ENCODE peak calls at places on chromosomes 11 and 22, in eight cellular contexts. One of them, this sample, is unnamed.

GRCh38 chr11:22670803-22671202 is 4.4 kb downstream of the GAS2 start:
- DNase-seq in astrocyte of the spinal cord: no peak
- DNase-seq in fibroblast of mammary gland: no peak
- DNase-seq in BJ: no peak
- DNase-seq in AG09309: no peak
- DNase-seq in tibial artery: no peak
- DNase-seq in mesenchymal stem cell: peak; percentile 22
- DNase-seq in A549: no peak
- DNase-seq in this sample: no peak

GRCh38 chr11:122995526-122995925 is 13.9 kb upstream of the BSX start:
- DNase-seq in astrocyte of the spinal cord: no peak
- DNase-seq in fibroblast of mammary gland: no peak
- DNase-seq in BJ: no peak
- DNase-seq in AG09309: no peak
- DNase-seq in tibial artery: no peak
- DNase-seq in mesenchymal stem cell: no peak
- DNase-seq in A549: no peak
- DNase-seq in this sample: no peak

GRCh38 chr11:118996926-118997626 is 862 bp upstream of the CENATAC start:
- DNase-seq in astrocyte of the spinal cord: peak; percentile 17
- DNase-seq in fibroblast of mammary gland: peak; percentile 69
- DNase-seq in BJ: no peak
- DNase-seq in AG09309: no peak
- DNase-seq in tibial artery: no peak
- DNase-seq in mesenchymal stem cell: peak; percentile 17
- DNase-seq in A549: peak; percentile 65
- DNase-seq in this sample: no peak

GRCh38 chr11:105100206-105100605 is 39.4 kb downstream of the CARD18 start:
- DNase-seq in astrocyte of the spinal cord: no peak
- DNase-seq in fibroblast of mammary gland: no peak
- DNase-seq in BJ: no peak
- DNase-seq in AG09309: no peak
- DNase-seq in tibial artery: no peak
- DNase-seq in mesenchymal stem cell: peak; percentile 4
- DNase-seq in A549: no peak
- DNase-seq in this sample: no peak

GRCh38 chr22:44710474-44711235 is 8.7 kb downstream of the PRR5 start:
- DNase-seq in astrocyte of the spinal cord: no peak
- DNase-seq in fibroblast of mammary gland: no peak
- DNase-seq in BJ: no peak
- DNase-seq in AG09309: no peak
- DNase-seq in tibial artery: no peak
- DNase-seq in mesenchymal stem cell: no peak
- DNase-seq in A549: no peak
- DNase-seq in this sample: peak; percentile 92

GRCh38 chr11:7605544-7605943 is 67.8 kb downstream of the CYB5R2 start:
- DNase-seq in astrocyte of the spinal cord: peak; percentile 47
- DNase-seq in fibroblast of mammary gland: no peak
- DNase-seq in BJ: no peak
- DNase-seq in AG09309: no peak
- DNase-seq in tibial artery: no peak
- DNase-seq in mesenchymal stem cell: no peak
- DNase-seq in A549: peak; percentile 79
- DNase-seq in this sample: no peak

GRCh38 chr22:47842119-47842518 is 1079.7 kb downstream of the TBC1D22A start:
- DNase-seq in astrocyte of the spinal cord: no peak
- DNase-seq in fibroblast of mammary gland: no peak
- DNase-seq in BJ: no peak
- DNase-seq in AG09309: no peak
- DNase-seq in tibial artery: no peak
- DNase-seq in mesenchymal stem cell: no peak
- DNase-seq in A549: no peak
- DNase-seq in this sample: no peak

GRCh38 chr22:35921777-35922176 is 106.8 kb downstream of the RBFOX2 start:
- DNase-seq in astrocyte of the spinal cord: peak; percentile 89
- DNase-seq in fibroblast of mammary gland: peak; percentile 94
- DNase-seq in BJ: peak; percentile 63
- DNase-seq in AG09309: peak; percentile 78
- DNase-seq in tibial artery: peak; percentile 77
- DNase-seq in mesenchymal stem cell: peak; percentile 96
- DNase-seq in A549: peak; percentile 31
- DNase-seq in this sample: peak; percentile 76

GRCh38 chr11:110711776-110712642 is at the start of gene ARHGAP20:
- DNase-seq in astrocyte of the spinal cord: peak; percentile 46
- DNase-seq in fibroblast of mammary gland: peak; percentile 49
- DNase-seq in BJ: no peak
- DNase-seq in AG09309: no peak
- DNase-seq in tibial artery: peak; percentile 69
- DNase-seq in mesenchymal stem cell: peak; percentile 58
- DNase-seq in A549: peak; percentile 15
- DNase-seq in this sample: peak; percentile 69

GRCh38 chr11:114082767-114083181 is 23.3 kb downstream of the ZBTB16 start:
- DNase-seq in astrocyte of the spinal cord: peak; percentile 23
- DNase-seq in fibroblast of mammary gland: no peak
- DNase-seq in BJ: no peak
- DNase-seq in AG09309: no peak
- DNase-seq in tibial artery: no peak
- DNase-seq in mesenchymal stem cell: no peak
- DNase-seq in A549: no peak
- DNase-seq in this sample: no peak

GRCh38 chr22:17706451-17706900 is 67.8 kb downstream of the BID start:
- DNase-seq in astrocyte of the spinal cord: peak; percentile 94
- DNase-seq in fibroblast of mammary gland: peak; percentile 96
- DNase-seq in BJ: peak; percentile 82
- DNase-seq in AG09309: peak; percentile 86
- DNase-seq in tibial artery: peak; percentile 69
- DNase-seq in mesenchymal stem cell: peak; percentile 97
- DNase-seq in A549: peak; percentile 75
- DNase-seq in this sample: peak; percentile 64

GRCh38 chr11:66904055-66904454 is 47.2 kb downstream of the LRFN4 start:
- DNase-seq in astrocyte of the spinal cord: no peak
- DNase-seq in fibroblast of mammary gland: peak; percentile 49
- DNase-seq in BJ: no peak
- DNase-seq in AG09309: no peak
- DNase-seq in tibial artery: no peak
- DNase-seq in mesenchymal stem cell: no peak
- DNase-seq in A549: peak; percentile 76
- DNase-seq in this sample: peak; percentile 80

DNA sequence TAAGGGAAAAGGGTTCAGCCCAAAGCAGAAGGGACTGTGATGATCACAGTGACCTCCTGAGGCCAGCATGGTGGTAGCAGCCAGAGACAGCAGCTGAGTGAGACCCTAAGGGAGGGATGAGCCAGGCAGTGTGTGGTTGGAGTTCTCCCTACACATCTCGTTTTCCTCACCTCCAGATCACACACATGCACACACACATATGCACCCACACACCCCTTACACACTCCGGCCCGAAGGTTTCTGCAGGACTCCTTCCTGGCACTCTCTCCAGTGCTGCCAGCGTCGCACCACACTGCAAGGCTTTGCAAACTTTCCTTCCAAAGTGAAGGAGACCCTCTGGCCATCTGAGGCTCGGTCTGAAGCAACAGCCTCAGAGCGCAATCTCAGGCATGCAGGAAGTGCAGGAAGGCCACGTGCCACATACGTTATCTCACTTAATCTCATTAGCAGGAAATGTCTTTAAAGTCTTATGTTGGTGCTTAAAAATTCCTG is 26.9 kb upstream of the TP53I11 start:
- DNase-seq in astrocyte of the spinal cord: no peak
- DNase-seq in fibroblast of mammary gland: no peak
- DNase-seq in BJ: no peak
- DNase-seq in AG09309: no peak
- DNase-seq in tibial artery: no peak
- DNase-seq in mesenchymal stem cell: peak; percentile 51
- DNase-seq in A549: peak; percentile 34
- DNase-seq in this sample: no peak
- H3K4me3 ChIP-seq in astrocyte of the spinal cord: no peak overlapping the region
- H3K4me3 ChIP-seq in fibroblast of mammary gland: no peak overlapping the region
- H3K4me3 ChIP-seq in BJ: no peak overlapping the region
- H3K4me3 ChIP-seq in AG09309: no peak overlapping the region
- H3K4me3 ChIP-seq in tibial artery: no peak overlapping the region
- H3K4me3 ChIP-seq in mesenchymal stem cell: no peak overlapping the region
- H3K4me3 ChIP-seq in A549: no peak overlapping the region
- H3K4me3 ChIP-seq in this sample: no peak overlapping the region

DNA sequence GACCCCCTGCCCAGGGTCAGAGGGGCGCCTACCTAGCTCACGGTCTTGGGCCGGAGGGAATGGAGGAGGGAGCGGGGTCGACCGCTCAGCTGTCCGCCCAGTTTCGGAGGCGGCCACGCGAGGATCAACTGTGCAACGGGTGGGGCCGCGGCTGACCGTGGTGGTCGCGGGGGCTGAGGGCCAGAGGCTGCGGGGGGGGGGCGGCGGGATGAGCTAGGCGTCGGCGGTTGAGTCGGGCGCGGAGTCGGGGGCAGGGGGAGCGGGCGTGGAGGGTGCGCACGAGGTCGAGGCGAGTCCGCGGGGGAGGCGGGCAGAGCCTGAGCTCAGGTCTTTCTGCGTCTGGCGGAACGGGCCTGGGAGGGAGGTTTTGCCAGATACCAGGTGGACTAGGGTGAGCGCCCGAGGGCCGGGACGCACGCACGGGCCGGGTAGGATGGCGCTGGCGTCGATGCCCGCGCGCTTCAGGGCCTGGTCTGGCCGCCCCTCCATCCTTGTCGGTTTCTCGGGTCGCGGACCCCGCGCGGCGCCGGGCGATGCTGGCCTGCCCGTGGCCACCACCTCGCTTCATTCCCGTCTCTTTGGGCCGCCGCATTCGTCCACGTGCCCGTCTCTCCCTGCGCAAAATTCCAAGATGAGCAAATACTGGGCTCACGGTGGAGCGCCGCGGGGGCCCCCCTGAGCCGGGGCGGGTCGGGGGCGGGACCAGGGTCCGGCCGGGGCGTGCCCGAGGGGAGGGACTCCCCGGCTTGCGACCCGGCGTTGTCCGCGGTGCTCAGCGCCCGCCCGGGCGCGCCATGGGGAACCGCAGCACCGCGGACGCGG is at the start of gene DRD4:
- DNase-seq in astrocyte of the spinal cord: no peak
- DNase-seq in fibroblast of mammary gland: no peak
- DNase-seq in BJ: no peak
- DNase-seq in AG09309: no peak
- DNase-seq in tibial artery: no peak
- DNase-seq in mesenchymal stem cell: peak; percentile 52
- DNase-seq in A549: no peak
- DNase-seq in this sample: no peak
- H3K4me3 ChIP-seq in astrocyte of the spinal cord: no peak within 1 kb of the TSS
- H3K4me3 ChIP-seq in fibroblast of mammary gland: no peak within 1 kb of the TSS
- H3K4me3 ChIP-seq in BJ: peak within 1 kb of the TSS; percentile 16
- H3K4me3 ChIP-seq in AG09309: peak within 1 kb of the TSS; percentile 12
- H3K4me3 ChIP-seq in tibial artery: peak within 1 kb of the TSS; percentile 46
- H3K4me3 ChIP-seq in mesenchymal stem cell: peak within 1 kb of the TSS; percentile 58
- H3K4me3 ChIP-seq in A549: no peak within 1 kb of the TSS
- H3K4me3 ChIP-seq in this sample: peak within 1 kb of the TSS; percentile 7

GRCh38 chr11:64763804-64764611 is 4.2 kb upstream of the PYGM start:
- DNase-seq in astrocyte of the spinal cord: no peak
- DNase-seq in fibroblast of mammary gland: no peak
- DNase-seq in BJ: no peak
- DNase-seq in AG09309: no peak
- DNase-seq in tibial artery: peak; percentile 16
- DNase-seq in mesenchymal stem cell: no peak
- DNase-seq in A549: no peak
- DNase-seq in this sample: no peak
- H3K4me3 ChIP-seq in astrocyte of the spinal cord: no peak overlapping the region
- H3K4me3 ChIP-seq in fibroblast of mammary gland: no peak overlapping the region
- H3K4me3 ChIP-seq in BJ: no peak overlapping the region
- H3K4me3 ChIP-seq in AG09309: no peak overlapping the region
- H3K4me3 ChIP-seq in tibial artery: no peak overlapping the region
- H3K4me3 ChIP-seq in mesenchymal stem cell: no peak overlapping the region
- H3K4me3 ChIP-seq in A549: no peak overlapping the region
- H3K4me3 ChIP-seq in this sample: no peak overlapping the region

DNA sequence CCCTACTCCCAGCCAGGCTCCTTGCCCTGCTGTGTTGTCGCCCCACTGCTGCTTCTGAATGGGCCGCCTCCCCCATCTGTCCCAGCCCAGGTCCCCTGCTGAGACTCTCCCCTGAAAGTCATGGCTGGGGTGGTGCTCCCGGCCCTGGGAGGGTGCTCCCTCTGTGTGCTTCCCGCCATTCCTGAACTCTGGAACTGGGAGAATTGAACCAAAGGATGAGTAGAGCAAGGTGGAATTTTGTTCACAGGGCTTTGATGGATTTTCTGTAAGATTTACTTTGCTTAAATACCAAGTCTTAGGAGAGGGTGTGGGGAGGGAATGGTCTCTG is 402 bp downstream of the APOBEC3G start:
- DNase-seq in astrocyte of the spinal cord: no peak
- DNase-seq in fibroblast of mammary gland: no peak
- DNase-seq in BJ: no peak
- DNase-seq in AG09309: no peak
- DNase-seq in tibial artery: no peak
- DNase-seq in mesenchymal stem cell: no peak
- DNase-seq in A549: no peak
- DNase-seq in this sample: no peak
- H3K4me3 ChIP-seq in astrocyte of the spinal cord: peak overlapping the region; percentile 39
- H3K4me3 ChIP-seq in fibroblast of mammary gland: peak overlapping the region; percentile 43
- H3K4me3 ChIP-seq in BJ: peak overlapping the region; percentile 42
- H3K4me3 ChIP-seq in AG09309: peak overlapping the region; percentile 45
- H3K4me3 ChIP-seq in tibial artery: peak overlapping the region; percentile 58
- H3K4me3 ChIP-seq in mesenchymal stem cell: peak overlapping the region; percentile 79
- H3K4me3 ChIP-seq in A549: no peak overlapping the region
- H3K4me3 ChIP-seq in this sample: peak overlapping the region; percentile 39

DNA sequence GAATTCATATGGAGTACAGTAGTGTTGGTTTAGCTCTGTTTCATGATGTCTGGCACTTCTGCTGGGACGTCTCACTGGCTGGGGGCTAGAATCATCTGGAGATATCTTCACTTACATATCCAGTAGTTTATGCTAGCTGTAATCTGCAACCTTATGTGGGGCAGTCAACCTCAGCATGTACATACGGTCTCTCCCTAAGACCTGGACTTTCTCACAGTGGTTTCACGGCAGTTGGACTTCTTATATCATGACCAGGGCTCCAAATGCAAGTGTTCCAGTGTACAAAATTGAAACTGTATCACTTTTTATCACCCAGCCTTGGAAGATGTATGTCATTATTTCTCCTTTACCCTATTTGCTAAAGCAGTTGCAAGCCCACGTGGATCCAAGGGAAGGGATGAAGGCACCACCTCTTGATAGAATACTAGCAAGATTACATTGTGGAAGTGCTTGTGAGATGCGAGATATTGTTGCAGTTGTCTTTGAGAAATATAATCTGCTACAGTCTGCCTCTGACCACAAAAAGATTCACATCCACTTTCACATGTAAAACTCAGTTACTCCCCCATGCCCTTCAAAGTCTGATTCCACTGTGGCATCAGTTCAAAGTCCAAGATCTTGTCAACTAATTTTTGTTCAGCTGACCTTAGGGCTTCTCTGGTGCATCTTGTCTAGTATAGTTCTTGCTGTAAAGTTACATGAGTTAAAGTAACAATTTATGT is 316.6 kb upstream of the NCAM1 start:
- DNase-seq in astrocyte of the spinal cord: no peak
- DNase-seq in fibroblast of mammary gland: no peak
- DNase-seq in BJ: no peak
- DNase-seq in AG09309: no peak
- DNase-seq in tibial artery: no peak
- DNase-seq in mesenchymal stem cell: no peak
- DNase-seq in A549: no peak
- DNase-seq in this sample: no peak
- H3K4me3 ChIP-seq in astrocyte of the spinal cord: no peak overlapping the region
- H3K4me3 ChIP-seq in fibroblast of mammary gland: no peak overlapping the region
- H3K4me3 ChIP-seq in BJ: no peak overlapping the region
- H3K4me3 ChIP-seq in AG09309: no peak overlapping the region
- H3K4me3 ChIP-seq in tibial artery: no peak overlapping the region
- H3K4me3 ChIP-seq in mesenchymal stem cell: no peak overlapping the region
- H3K4me3 ChIP-seq in A549: no peak overlapping the region
- H3K4me3 ChIP-seq in this sample: no peak overlapping the region